ENCODE peak calls at places on chromosomes 5 and 9, in eight cellular contexts. One of them, this sample, is unnamed.

GRCh38 chr5:76947064-76947463 is 5.8 kb upstream of the CRHBP start:
- DNase-seq in HepG2: no peak
- DNase-seq in Peyer's patch: no peak
- DNase-seq in A549: no peak
- DNase-seq in IMR-90: no peak
- DNase-seq in heart left ventricle: no peak
- DNase-seq in breast epithelium: no peak
- DNase-seq in uterus: no peak
- DNase-seq in this sample: peak

GRCh38 chr9:115170674-115171073 is 52.7 kb upstream of the TNC start:
- DNase-seq in HepG2: no peak
- DNase-seq in Peyer's patch: no peak
- DNase-seq in A549: no peak
- DNase-seq in IMR-90: peak
- DNase-seq in heart left ventricle: no peak
- DNase-seq in breast epithelium: no peak
- DNase-seq in uterus: no peak
- DNase-seq in this sample: no peak

GRCh38 chr9:80964951-80965350 is 724.4 kb downstream of the TLE1 start:
- DNase-seq in HepG2: no peak
- DNase-seq in Peyer's patch: no peak
- DNase-seq in A549: no peak
- DNase-seq in IMR-90: no peak
- DNase-seq in heart left ventricle: no peak
- DNase-seq in breast epithelium: no peak
- DNase-seq in uterus: no peak
- DNase-seq in this sample: no peak

GRCh38 chr9:108776920-108777650 is 78.7 kb downstream of the ACTL7B start:
- DNase-seq in HepG2: peak
- DNase-seq in Peyer's patch: no peak
- DNase-seq in A549: no peak
- DNase-seq in IMR-90: peak
- DNase-seq in heart left ventricle: no peak
- DNase-seq in breast epithelium: no peak
- DNase-seq in uterus: no peak
- DNase-seq in this sample: no peak

GRCh38 chr9:93697352-93698139 is 121.2 kb downstream of the PHF2 start:
- DNase-seq in HepG2: no peak
- DNase-seq in Peyer's patch: no peak
- DNase-seq in A549: no peak
- DNase-seq in IMR-90: no peak
- DNase-seq in heart left ventricle: no peak
- DNase-seq in breast epithelium: no peak
- DNase-seq in uterus: no peak
- DNase-seq in this sample: no peak

GRCh38 chr5:88925692-88926490 is 42.9 kb upstream of the MEF2C start:
- DNase-seq in HepG2: no peak
- DNase-seq in Peyer's patch: no peak
- DNase-seq in A549: no peak
- DNase-seq in IMR-90: peak
- DNase-seq in heart left ventricle: no peak
- DNase-seq in breast epithelium: no peak
- DNase-seq in uterus: no peak
- DNase-seq in this sample: no peak

GRCh38 chr9:124015661-124016131 is 4.1 kb downstream of the LHX2 start:
- DNase-seq in HepG2: no peak
- DNase-seq in Peyer's patch: no peak
- DNase-seq in A549: no peak
- DNase-seq in IMR-90: no peak
- DNase-seq in heart left ventricle: no peak
- DNase-seq in breast epithelium: no peak
- DNase-seq in uterus: no peak
- DNase-seq in this sample: no peak

GRCh38 chr9:91795500-91796241 is 154.4 kb downstream of the ROR2 start:
- DNase-seq in HepG2: no peak
- DNase-seq in Peyer's patch: no peak
- DNase-seq in A549: no peak
- DNase-seq in IMR-90: peak
- DNase-seq in heart left ventricle: no peak
- DNase-seq in breast epithelium: peak
- DNase-seq in uterus: no peak
- DNase-seq in this sample: no peak

GRCh38 chr5:172123269-172123692 is 64.7 kb downstream of the STK10 start:
- DNase-seq in HepG2: peak
- DNase-seq in Peyer's patch: no peak
- DNase-seq in A549: no peak
- DNase-seq in IMR-90: peak
- DNase-seq in heart left ventricle: peak
- DNase-seq in breast epithelium: no peak
- DNase-seq in uterus: no peak
- DNase-seq in this sample: peak

GRCh38 chr5:52791366-52791765 is 3.6 kb downstream of the ITGA1 start:
- DNase-seq in HepG2: no peak
- DNase-seq in Peyer's patch: no peak
- DNase-seq in A549: no peak
- DNase-seq in IMR-90: no peak
- DNase-seq in heart left ventricle: no peak
- DNase-seq in breast epithelium: no peak
- DNase-seq in uterus: no peak
- DNase-seq in this sample: no peak

GRCh38 chr9:98034593-98035546 is 21.7 kb upstream of the NANS start:
- DNase-seq in HepG2: peak
- DNase-seq in Peyer's patch: peak
- DNase-seq in A549: peak
- DNase-seq in IMR-90: peak
- DNase-seq in heart left ventricle: peak
- DNase-seq in breast epithelium: peak
- DNase-seq in uterus: peak
- DNase-seq in this sample: peak

GRCh38 chr5:18483386-18483785 is 849.1 kb downstream of the TAF11L14 start:
- DNase-seq in HepG2: no peak
- DNase-seq in Peyer's patch: no peak
- DNase-seq in A549: no peak
- DNase-seq in IMR-90: no peak
- DNase-seq in heart left ventricle: no peak
- DNase-seq in breast epithelium: no peak
- DNase-seq in uterus: no peak
- DNase-seq in this sample: no peak

GRCh38 chr5:174759091-174759490 is 34.7 kb downstream of the MSX2 start:
- DNase-seq in HepG2: no peak
- DNase-seq in Peyer's patch: no peak
- DNase-seq in A549: no peak
- DNase-seq in IMR-90: no peak
- DNase-seq in heart left ventricle: no peak
- DNase-seq in breast epithelium: no peak
- DNase-seq in uterus: no peak
- DNase-seq in this sample: no peak

GRCh38 chr9:107869111-107869510 is 379.5 kb upstream of the KLF4 start:
- DNase-seq in HepG2: no peak
- DNase-seq in Peyer's patch: no peak
- DNase-seq in A549: no peak
- DNase-seq in IMR-90: no peak
- DNase-seq in heart left ventricle: no peak
- DNase-seq in breast epithelium: no peak
- DNase-seq in uterus: no peak
- DNase-seq in this sample: no peak

GRCh38 chr9:90999425-91000397 is 198.1 kb downstream of the SYK start:
- DNase-seq in HepG2: no peak
- DNase-seq in Peyer's patch: no peak
- DNase-seq in A549: no peak
- DNase-seq in IMR-90: peak
- DNase-seq in heart left ventricle: no peak
- DNase-seq in breast epithelium: no peak
- DNase-seq in uterus: no peak
- DNase-seq in this sample: no peak

GRCh38 chr9:99419099-99419498 is 197.0 kb downstream of the SEC61B start:
- DNase-seq in HepG2: no peak
- DNase-seq in Peyer's patch: no peak
- DNase-seq in A549: no peak
- DNase-seq in IMR-90: peak
- DNase-seq in heart left ventricle: no peak
- DNase-seq in breast epithelium: no peak
- DNase-seq in uterus: no peak
- DNase-seq in this sample: no peak

GRCh38 chr5:10760976-10761841 is at the start of gene DAP:
- DNase-seq in HepG2: peak
- DNase-seq in Peyer's patch: peak
- DNase-seq in A549: peak
- DNase-seq in IMR-90: peak
- DNase-seq in heart left ventricle: peak
- DNase-seq in breast epithelium: peak
- DNase-seq in uterus: peak
- DNase-seq in this sample: peak
- TF ChIP-seq POLR2A in HepG2: peak
- TF ChIP-seq POLR2A in Peyer's patch: peak
- TF ChIP-seq POLR2A in A549: peak
- TF ChIP-seq POLR2A in IMR-90: peak
- TF ChIP-seq POLR2A in heart left ventricle: peak
- TF ChIP-seq POLR2A in breast epithelium: no peak
- TF ChIP-seq POLR2A in uterus: peak
- TF ChIP-seq POLR2A in this sample: peak

DNA sequence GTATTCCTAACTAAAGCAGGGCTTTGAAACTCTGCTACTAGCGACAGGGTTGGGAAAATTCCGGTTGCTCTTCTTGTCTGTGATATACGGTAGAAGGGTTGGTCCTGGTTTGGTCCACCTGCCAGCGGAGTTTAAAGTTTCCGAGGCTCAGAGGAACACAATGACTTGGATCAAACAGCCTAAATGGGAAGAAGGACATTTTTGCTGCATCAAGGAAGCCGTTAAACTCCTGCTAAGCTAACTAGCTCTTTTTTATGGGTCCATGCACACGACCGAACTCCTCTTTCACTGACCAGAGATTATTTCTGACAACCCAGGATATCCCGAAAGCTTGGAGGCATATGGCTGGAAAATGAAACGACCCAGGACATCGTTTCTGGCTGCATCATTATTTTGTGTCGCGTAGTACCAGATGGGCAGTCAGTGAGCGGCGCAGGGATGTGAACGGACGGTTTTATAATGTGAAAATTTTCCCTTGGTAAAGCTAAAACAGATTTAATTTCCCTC is at the start of gene LURAP1L:
- DNase-seq in HepG2: peak
- DNase-seq in Peyer's patch: no peak
- DNase-seq in A549: peak
- DNase-seq in IMR-90: peak
- DNase-seq in heart left ventricle: peak
- DNase-seq in breast epithelium: no peak
- DNase-seq in uterus: peak
- DNase-seq in this sample: peak
- H3K4me3 ChIP-seq in HepG2: peak
- H3K4me3 ChIP-seq in Peyer's patch: peak
- H3K4me3 ChIP-seq in A549: peak
- H3K4me3 ChIP-seq in IMR-90: peak
- H3K4me3 ChIP-seq in heart left ventricle: peak
- H3K4me3 ChIP-seq in breast epithelium: peak
- H3K4me3 ChIP-seq in uterus: peak
- H3K4me3 ChIP-seq in this sample: peak

GRCh38 chr5:175800656-175801081 is 70.7 kb upstream of the CPLX2 start:
- DNase-seq in HepG2: no peak
- DNase-seq in Peyer's patch: no peak
- DNase-seq in A549: no peak
- DNase-seq in IMR-90: peak
- DNase-seq in heart left ventricle: no peak
- DNase-seq in breast epithelium: no peak
- DNase-seq in uterus: no peak
- DNase-seq in this sample: no peak

GRCh38 chr5:175805256-175806011 is 65.9 kb upstream of the CPLX2 start:
- DNase-seq in HepG2: no peak
- DNase-seq in Peyer's patch: no peak
- DNase-seq in A549: no peak
- DNase-seq in IMR-90: no peak
- DNase-seq in heart left ventricle: no peak
- DNase-seq in breast epithelium: no peak
- DNase-seq in uterus: no peak
- DNase-seq in this sample: no peak

GRCh38 chr5:175803736-175804480 is 67.5 kb upstream of the CPLX2 start:
- DNase-seq in HepG2: no peak
- DNase-seq in Peyer's patch: no peak
- DNase-seq in A549: no peak
- DNase-seq in IMR-90: no peak
- DNase-seq in heart left ventricle: no peak
- DNase-seq in breast epithelium: no peak
- DNase-seq in uterus: no peak
- DNase-seq in this sample: no peak

GRCh38 chr5:175803254-175803653 is 68.1 kb upstream of the CPLX2 start:
- DNase-seq in HepG2: no peak
- DNase-seq in Peyer's patch: no peak
- DNase-seq in A549: no peak
- DNase-seq in IMR-90: no peak
- DNase-seq in heart left ventricle: no peak
- DNase-seq in breast epithelium: no peak
- DNase-seq in uterus: no peak
- DNase-seq in this sample: no peak

GRCh38 chr5:175802361-175802760 is 69.0 kb upstream of the CPLX2 start:
- DNase-seq in HepG2: no peak
- DNase-seq in Peyer's patch: no peak
- DNase-seq in A549: no peak
- DNase-seq in IMR-90: no peak
- DNase-seq in heart left ventricle: no peak
- DNase-seq in breast epithelium: no peak
- DNase-seq in uterus: no peak
- DNase-seq in this sample: no peak
- TF ChIP-seq POLR2A in HepG2: no peak
- TF ChIP-seq POLR2A in Peyer's patch: no peak
- TF ChIP-seq POLR2A in A549: no peak
- TF ChIP-seq POLR2A in IMR-90: no peak
- TF ChIP-seq POLR2A in heart left ventricle: no peak
- TF ChIP-seq POLR2A in breast epithelium: no peak
- TF ChIP-seq POLR2A in uterus: no peak
- TF ChIP-seq POLR2A in this sample: no peak

DNA sequence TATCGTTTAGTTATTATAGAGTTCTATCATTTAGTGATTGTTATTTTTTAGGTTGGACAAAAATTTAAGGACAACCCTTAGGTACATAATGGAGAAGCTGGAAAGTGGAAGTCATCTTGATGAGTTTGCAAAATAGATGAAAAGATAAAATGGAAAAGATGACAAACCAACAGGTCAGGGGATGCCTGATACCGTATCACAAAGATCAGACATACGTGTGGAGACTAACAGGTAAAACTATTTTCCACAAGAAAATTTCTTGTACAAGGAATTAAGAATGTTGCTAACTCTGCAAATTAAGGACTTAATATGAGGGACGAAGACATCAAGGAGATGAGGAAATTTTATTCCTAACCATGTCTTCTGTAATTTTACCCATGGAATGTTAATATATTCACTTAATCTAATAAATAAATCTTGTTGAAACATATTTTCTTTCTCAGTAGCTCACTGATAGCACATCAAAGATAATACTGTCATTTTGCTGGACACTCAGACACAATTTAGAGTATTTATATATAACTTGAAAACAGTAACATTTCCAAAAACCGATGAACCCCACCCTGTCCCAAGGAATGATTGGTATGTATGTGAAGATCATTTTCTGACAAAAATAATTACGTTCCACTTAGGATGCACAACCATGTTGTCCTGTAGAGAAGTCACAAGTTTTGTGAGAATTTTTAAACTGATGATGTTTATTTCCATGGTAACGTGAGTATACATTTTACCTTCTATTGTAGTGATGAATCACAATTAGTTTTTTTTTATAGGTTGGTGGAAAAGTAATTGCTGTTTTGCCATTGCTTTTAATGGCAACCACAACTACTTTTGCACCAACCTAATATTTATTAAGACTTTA is 2.6 kb downstream of the LURAP1L start:
- DNase-seq in HepG2: no peak
- DNase-seq in Peyer's patch: no peak
- DNase-seq in A549: no peak
- DNase-seq in IMR-90: no peak
- DNase-seq in heart left ventricle: no peak
- DNase-seq in breast epithelium: no peak
- DNase-seq in uterus: no peak
- DNase-seq in this sample: no peak
- H3K4me3 ChIP-seq in HepG2: peak
- H3K4me3 ChIP-seq in Peyer's patch: no peak
- H3K4me3 ChIP-seq in A549: peak
- H3K4me3 ChIP-seq in IMR-90: peak
- H3K4me3 ChIP-seq in heart left ventricle: peak
- H3K4me3 ChIP-seq in breast epithelium: peak
- H3K4me3 ChIP-seq in uterus: peak
- H3K4me3 ChIP-seq in this sample: peak